ENCODE peak calls at places on chromosomes 4 and X, in seven cellular contexts. One of them, this sample, is unnamed.

GRCh38 chr4:140426610-140427103 is 791 bp downstream of the CLGN start:
- DNase-seq in GM12878: no peak
- DNase-seq in K562: peak
- DNase-seq in HepG2: peak
- DNase-seq in H1: no peak
- DNase-seq in HCT116: no peak
- DNase-seq in SK-N-SH: peak
- DNase-seq in this sample: no peak

GRCh38 chr4:112509243-112510190 is 6.5 kb downstream of the NEUROG2 start:
- DNase-seq in GM12878: no peak
- DNase-seq in K562: no peak
- DNase-seq in HepG2: no peak
- DNase-seq in H1: no peak
- DNase-seq in HCT116: no peak
- DNase-seq in SK-N-SH: peak
- DNase-seq in this sample: no peak

GRCh38 chrX:11899091-11899490 is 141.1 kb downstream of the MSL3 start:
- DNase-seq in GM12878: no peak
- DNase-seq in K562: no peak
- DNase-seq in HepG2: no peak
- DNase-seq in H1: no peak
- DNase-seq in HCT116: no peak
- DNase-seq in SK-N-SH: no peak
- DNase-seq in this sample: no peak

GRCh38 chr4:162461952-162462351 is 298.2 kb upstream of the FSTL5 start:
- DNase-seq in GM12878: no peak
- DNase-seq in K562: no peak
- DNase-seq in HepG2: no peak
- DNase-seq in H1: no peak
- DNase-seq in HCT116: peak
- DNase-seq in SK-N-SH: peak
- DNase-seq in this sample: peak

GRCh38 chr4:168879178-168879577 is 130.9 kb downstream of the CBR4 start:
- DNase-seq in GM12878: no peak
- DNase-seq in K562: no peak
- DNase-seq in HepG2: no peak
- DNase-seq in H1: no peak
- DNase-seq in HCT116: no peak
- DNase-seq in SK-N-SH: no peak
- DNase-seq in this sample: no peak

GRCh38 chrX:55787063-55787462 is 69.5 kb downstream of the RRAGB start:
- DNase-seq in GM12878: no peak
- DNase-seq in K562: no peak
- DNase-seq in HepG2: no peak
- DNase-seq in H1: no peak
- DNase-seq in HCT116: no peak
- DNase-seq in SK-N-SH: no peak
- DNase-seq in this sample: no peak

GRCh38 chrX:27746516-27746915 is 61.3 kb upstream of the MAGEB10 start:
- DNase-seq in GM12878: no peak
- DNase-seq in K562: no peak
- DNase-seq in HepG2: no peak
- DNase-seq in H1: no peak
- DNase-seq in HCT116: no peak
- DNase-seq in SK-N-SH: no peak
- DNase-seq in this sample: no peak

GRCh38 chr4:22440999-22441398 is 74.9 kb downstream of the ADGRA3 start:
- DNase-seq in GM12878: no peak
- DNase-seq in K562: no peak
- DNase-seq in HepG2: no peak
- DNase-seq in H1: no peak
- DNase-seq in HCT116: no peak
- DNase-seq in SK-N-SH: no peak
- DNase-seq in this sample: no peak

GRCh38 chr4:8917321-8917811 is 45.7 kb upstream of the HMX1 start:
- DNase-seq in GM12878: no peak
- DNase-seq in K562: no peak
- DNase-seq in HepG2: no peak
- DNase-seq in H1: no peak
- DNase-seq in HCT116: no peak
- DNase-seq in SK-N-SH: no peak
- DNase-seq in this sample: no peak

GRCh38 chr4:145779319-145779801 is 99.4 kb downstream of the C4orf51 start:
- DNase-seq in GM12878: no peak
- DNase-seq in K562: no peak
- DNase-seq in HepG2: no peak
- DNase-seq in H1: peak
- DNase-seq in HCT116: no peak
- DNase-seq in SK-N-SH: no peak
- DNase-seq in this sample: no peak

GRCh38 chr4:8314691-8315255 is 45.2 kb downstream of the HTRA3 start:
- DNase-seq in GM12878: no peak
- DNase-seq in K562: no peak
- DNase-seq in HepG2: no peak
- DNase-seq in H1: no peak
- DNase-seq in HCT116: no peak
- DNase-seq in SK-N-SH: no peak
- DNase-seq in this sample: no peak

GRCh38 chr4:39228377-39228776 is 46.0 kb downstream of the WDR19 start:
- DNase-seq in GM12878: no peak
- DNase-seq in K562: no peak
- DNase-seq in HepG2: no peak
- DNase-seq in H1: no peak
- DNase-seq in HCT116: no peak
- DNase-seq in SK-N-SH: no peak
- DNase-seq in this sample: no peak

GRCh38 chrX:153791104-153791852 is 2.9 kb downstream of the IDH3G start:
- DNase-seq in GM12878: no peak
- DNase-seq in K562: peak
- DNase-seq in HepG2: no peak
- DNase-seq in H1: no peak
- DNase-seq in HCT116: no peak
- DNase-seq in SK-N-SH: no peak
- DNase-seq in this sample: no peak

GRCh38 chr4:8128096-8128856 is 30.3 kb downstream of the ABLIM2 start:
- DNase-seq in GM12878: no peak
- DNase-seq in K562: no peak
- DNase-seq in HepG2: peak
- DNase-seq in H1: no peak
- DNase-seq in HCT116: no peak
- DNase-seq in SK-N-SH: peak
- DNase-seq in this sample: peak

GRCh38 chrX:154734101-154734781 is 16.6 kb downstream of the GAB3 start:
- DNase-seq in GM12878: no peak
- DNase-seq in K562: no peak
- DNase-seq in HepG2: no peak
- DNase-seq in H1: no peak
- DNase-seq in HCT116: no peak
- DNase-seq in SK-N-SH: no peak
- DNase-seq in this sample: no peak

GRCh38 chr4:3767569-3768288 is 1.5 kb downstream of the ADRA2C start:
- DNase-seq in GM12878: no peak
- DNase-seq in K562: no peak
- DNase-seq in HepG2: no peak
- DNase-seq in H1: no peak
- DNase-seq in HCT116: no peak
- DNase-seq in SK-N-SH: peak
- DNase-seq in this sample: no peak

GRCh38 chr4:55947912-55948725 is 626 bp upstream of the CEP135 start:
- DNase-seq in GM12878: peak
- DNase-seq in K562: peak
- DNase-seq in HepG2: peak
- DNase-seq in H1: no peak
- DNase-seq in HCT116: peak
- DNase-seq in SK-N-SH: peak
- DNase-seq in this sample: peak

GRCh38 chrX:149314031-149314430 is 191.1 kb downstream of the IDS start:
- DNase-seq in GM12878: no peak
- DNase-seq in K562: no peak
- DNase-seq in HepG2: no peak
- DNase-seq in H1: no peak
- DNase-seq in HCT116: no peak
- DNase-seq in SK-N-SH: no peak
- DNase-seq in this sample: no peak

GRCh38 chr4:184824776-184825393 is 883 bp downstream of the ACSL1 start:
- DNase-seq in GM12878: no peak
- DNase-seq in K562: no peak
- DNase-seq in HepG2: no peak
- DNase-seq in H1: no peak
- DNase-seq in HCT116: no peak
- DNase-seq in SK-N-SH: no peak
- DNase-seq in this sample: peak

GRCh38 chr4:110290511-110290910 is 92.1 kb upstream of the ELOVL6 start:
- DNase-seq in GM12878: no peak
- DNase-seq in K562: no peak
- DNase-seq in HepG2: no peak
- DNase-seq in H1: no peak
- DNase-seq in HCT116: no peak
- DNase-seq in SK-N-SH: no peak
- DNase-seq in this sample: no peak

GRCh38 chrX:151363316-151363715 is 33.7 kb upstream of the VMA21 start:
- DNase-seq in GM12878: no peak
- DNase-seq in K562: no peak
- DNase-seq in HepG2: no peak
- DNase-seq in H1: no peak
- DNase-seq in HCT116: no peak
- DNase-seq in SK-N-SH: no peak
- DNase-seq in this sample: no peak

GRCh38 chrX:63350551-63350950 is 581 bp downstream of the SPIN4 start:
- DNase-seq in GM12878: peak
- DNase-seq in K562: peak
- DNase-seq in HepG2: peak
- DNase-seq in H1: no peak
- DNase-seq in HCT116: no peak
- DNase-seq in SK-N-SH: peak
- DNase-seq in this sample: peak

GRCh38 chr4:184361443-184361842 is 112.9 kb downstream of the IRF2 start:
- DNase-seq in GM12878: no peak
- DNase-seq in K562: no peak
- DNase-seq in HepG2: no peak
- DNase-seq in H1: no peak
- DNase-seq in HCT116: no peak
- DNase-seq in SK-N-SH: no peak
- DNase-seq in this sample: no peak

GRCh38 chr4:40283968-40284367 is 51.2 kb upstream of the CHRNA9 start:
- DNase-seq in GM12878: no peak
- DNase-seq in K562: no peak
- DNase-seq in HepG2: no peak
- DNase-seq in H1: no peak
- DNase-seq in HCT116: peak
- DNase-seq in SK-N-SH: no peak
- DNase-seq in this sample: no peak

DNA sequence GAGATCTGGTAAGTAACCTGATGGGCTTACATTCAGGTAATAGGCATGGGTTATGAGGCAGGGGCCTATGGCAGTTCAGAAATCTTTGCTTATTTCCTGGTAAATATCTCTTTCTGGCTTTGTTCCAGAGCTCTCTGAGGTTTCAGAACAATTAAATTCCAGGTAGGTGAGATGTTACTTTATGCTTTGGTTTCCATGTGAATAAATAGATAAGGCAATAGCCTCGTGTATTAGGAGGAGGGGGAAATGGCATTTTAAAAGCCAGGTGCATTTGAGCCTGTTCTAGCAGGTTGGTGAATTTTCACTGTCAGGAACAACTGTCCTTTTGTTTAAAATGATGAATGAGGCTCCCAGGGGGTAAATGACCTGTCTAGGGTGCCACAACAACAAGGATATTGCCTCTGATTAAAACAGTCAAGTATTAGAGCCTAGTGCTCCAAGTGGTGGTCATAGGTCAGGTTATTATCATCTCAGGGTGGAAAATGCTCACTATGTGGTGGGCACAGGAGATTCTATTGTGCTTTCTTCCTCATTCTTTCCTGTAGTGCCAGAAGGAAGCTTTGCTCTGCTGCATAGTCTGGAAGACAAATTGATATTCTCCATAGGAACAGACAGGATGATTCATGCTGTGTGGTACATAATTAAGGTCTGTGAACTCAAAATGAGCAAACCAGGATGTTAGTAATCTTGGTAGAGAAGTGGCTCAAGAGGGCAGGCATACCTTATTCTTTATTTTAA is 296.2 kb downstream of the INPP4B start:
- DNase-seq in GM12878: no peak
- DNase-seq in K562: no peak
- DNase-seq in HepG2: no peak
- DNase-seq in H1: no peak
- DNase-seq in HCT116: peak
- DNase-seq in SK-N-SH: no peak
- DNase-seq in this sample: no peak
- TF ChIP-seq JUND in GM12878: no peak
- TF ChIP-seq JUND in K562: no peak
- TF ChIP-seq JUND in HepG2: no peak
- TF ChIP-seq JUND in H1: no peak
- TF ChIP-seq JUND in HCT116: peak
- TF ChIP-seq JUND in SK-N-SH: peak
- TF ChIP-seq JUND in this sample: no peak

GRCh38 chr4:118270492-118270891 is 82.3 kb downstream of the PRSS12 start:
- DNase-seq in GM12878: no peak
- DNase-seq in K562: peak
- DNase-seq in HepG2: peak
- DNase-seq in H1: no peak
- DNase-seq in HCT116: peak
- DNase-seq in SK-N-SH: peak
- DNase-seq in this sample: peak
- TF ChIP-seq JUND in GM12878: no peak
- TF ChIP-seq JUND in K562: no peak
- TF ChIP-seq JUND in HepG2: no peak
- TF ChIP-seq JUND in H1: no peak
- TF ChIP-seq JUND in HCT116: no peak
- TF ChIP-seq JUND in SK-N-SH: no peak
- TF ChIP-seq JUND in this sample: no peak

GRCh38 chrX:3631196-3631595 is 82.3 kb downstream of the PRKX start:
- DNase-seq in GM12878: no peak
- DNase-seq in K562: no peak
- DNase-seq in HepG2: no peak
- DNase-seq in H1: no peak
- DNase-seq in HCT116: no peak
- DNase-seq in SK-N-SH: no peak
- DNase-seq in this sample: no peak

DNA sequence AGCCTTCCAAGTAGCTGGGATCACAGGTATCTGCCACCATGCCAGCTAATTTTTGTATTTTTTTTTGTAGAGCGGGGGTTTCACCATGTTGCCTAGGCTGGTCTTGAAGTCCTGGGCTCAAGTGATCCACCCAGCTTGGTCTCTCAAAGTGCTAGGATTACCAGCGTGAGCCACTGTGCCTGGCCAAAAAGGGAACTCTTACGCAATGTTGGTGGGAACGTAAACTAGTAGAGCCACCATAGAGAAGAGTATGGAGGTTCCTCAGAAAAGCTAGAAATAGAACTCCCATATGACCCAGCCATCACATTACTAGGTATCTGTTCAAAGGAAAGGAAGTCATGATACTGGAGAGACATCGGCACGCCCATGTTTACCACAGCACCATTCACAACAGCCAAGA is 85.9 kb downstream of the PRKX start:
- DNase-seq in GM12878: no peak
- DNase-seq in K562: no peak
- DNase-seq in HepG2: no peak
- DNase-seq in H1: no peak
- DNase-seq in HCT116: no peak
- DNase-seq in SK-N-SH: no peak
- DNase-seq in this sample: no peak
- TF ChIP-seq JUND in GM12878: no peak
- TF ChIP-seq JUND in K562: no peak
- TF ChIP-seq JUND in HepG2: no peak
- TF ChIP-seq JUND in H1: no peak
- TF ChIP-seq JUND in HCT116: no peak
- TF ChIP-seq JUND in SK-N-SH: no peak
- TF ChIP-seq JUND in this sample: no peak

GRCh38 chr4:54234497-54235205 is 5.6 kb downstream of the PDGFRA start:
- DNase-seq in GM12878: no peak
- DNase-seq in K562: no peak
- DNase-seq in HepG2: no peak
- DNase-seq in H1: no peak
- DNase-seq in HCT116: no peak
- DNase-seq in SK-N-SH: peak
- DNase-seq in this sample: no peak
- TF ChIP-seq JUND in GM12878: no peak
- TF ChIP-seq JUND in K562: no peak
- TF ChIP-seq JUND in HepG2: no peak
- TF ChIP-seq JUND in H1: no peak
- TF ChIP-seq JUND in HCT116: no peak
- TF ChIP-seq JUND in SK-N-SH: no peak
- TF ChIP-seq JUND in this sample: no peak

This sample was measured in T47D.